ENCODE peak calls at places on chromosomes 12 and 14, in six cellular contexts. N is stimulated activated CD4-positive, alpha-beta T cell treated with anti-CD3 and anti-CD28 coated beads, Interleukin-12 subunit alpha, Interleukin-12 subunit beta, amount 100 ng/mL, for 4 hours; T is stimulated activated CD8-positive, alpha-beta memory T cell treated with anti-CD3 and anti-CD28 coated beads, Interleukin-4, amount 100 ng/mL, for 1 hour; M is epithelial cell of esophagus; P is NCI-H510A treated with DMSO at 0.1 percent for 48 hours; Y is NCI-H2107. L is an unnamed sample.

GRCh38 chr14:68692216-68692615 is 100.7 kb downstream of the ZFP36L1 start:
- DNase-seq in N (no peak), T (no peak), M (no peak), P (no peak), Y (no peak), L (no peak)

GRCh38 chr12:102376251-102376747 is 104.1 kb downstream of the IGF1 start:
- DNase-seq in N (no peak), T (no peak), M (no peak), P (no peak), Y (no peak), L (no peak)

GRCh38 chr12:65532744-65533143 is 254.3 kb downstream of the MSRB3 start:
- DNase-seq in N (no peak), T (no peak), M (peak; percentile 50), P (no peak), Y (no peak), L (no peak)

GRCh38 chr12:69095765-69096477 is 143.4 kb upstream of the CPSF6 start:
- DNase-seq in N (no peak), T (no peak), M (no peak), P (no peak), Y (no peak), L (no peak)

GRCh38 chr12:2693980-2694379 is 100.8 kb upstream of the FKBP4 start:
- DNase-seq in N (no peak), T (no peak), M (no peak), P (no peak), Y (no peak), L (no peak)

GRCh38 chr12:62673027-62673815 is 206.6 kb downstream of the MON2 start:
- DNase-seq in N (no peak), T (no peak), M (no peak), P (no peak), Y (no peak), L (no peak)

GRCh38 chr12:69405466-69405865 is 45.9 kb downstream of the YEATS4 start:
- DNase-seq in N (no peak), T (no peak), M (peak; percentile 97), P (no peak), Y (no peak), L (no peak)

GRCh38 chr12:52236386-52237050 is 3.5 kb downstream of the KRT7 start:
- DNase-seq in N (no peak), T (no peak), M (no peak), P (no peak), Y (no peak), L (no peak)

GRCh38 chr14:63404906-63405305 is 86.2 kb upstream of the GPHB5 start:
- DNase-seq in N (no peak), T (no peak), M (no peak), P (no peak), Y (no peak), L (no peak)

GRCh38 chr14:99780690-99781089 is 12.5 kb upstream of the EML1 start:
- DNase-seq in N (no peak), T (no peak), M (peak; percentile 56), P (peak; percentile 80), Y (no peak), L (no peak)

GRCh38 chr12:88371416-88372183 is 208.7 kb downstream of the KITLG start:
- DNase-seq in N (no peak), T (no peak), M (peak; percentile 79), P (no peak), Y (no peak), L (no peak)

GRCh38 chr14:77582511-77582910 is 33.9 kb downstream of the SPTLC2 start:
- DNase-seq in N (no peak), T (no peak), M (no peak), P (no peak), Y (no peak), L (no peak)

GRCh38 chr14:58663494-58664111 is 25.8 kb downstream of the DACT1 start:
- DNase-seq in N (no peak), T (no peak), M (peak; percentile 73), P (peak; percentile 97), Y (no peak), L (no peak)

GRCh38 chr12:59084758-59085383 is 164.6 kb upstream of the LRIG3 start:
- DNase-seq in N (no peak), T (no peak), M (no peak), P (no peak), Y (no peak), L (no peak)

GRCh38 chr12:112916270-112916669 is 9.5 kb downstream of the OAS1 start:
- DNase-seq in N (no peak), T (no peak), M (peak; percentile 95), P (no peak), Y (no peak), L (no peak)

GRCh38 chr14:95500772-95501401 is 15.6 kb downstream of the SYNE3 start:
- DNase-seq in N (no peak), T (no peak), M (peak; percentile 56), P (no peak), Y (no peak), L (no peak)

GRCh38 chr12:34377243-34378035 is 355.1 kb downstream of the ALG10 start:
- DNase-seq in N (no peak), T (no peak), M (no peak), P (no peak), Y (no peak), L (no peak)

GRCh38 chr14:75523771-75524171 is 1.5 kb downstream of the BATF start:
- DNase-seq in N (no peak), T (no peak), M (peak; percentile 19), P (no peak), Y (no peak), L (no peak)

GRCh38 chr12:83827860-83828259 is 1084.7 kb downstream of the SLC6A15 start:
- DNase-seq in N (no peak), T (no peak), M (no peak), P (no peak), Y (no peak), L (no peak)

GRCh38 chr14:61219256-61219655 is 61.9 kb downstream of the TMEM30B start:
- DNase-seq in N (no peak), T (no peak), M (peak; percentile 58), P (no peak), Y (no peak), L (no peak)

GRCh38 chr14:45785240-45785639 is 532.2 kb upstream of the MIS18BP1 start:
- DNase-seq in N (no peak), T (no peak), M (peak; percentile 95), P (no peak), Y (no peak), L (no peak)

GRCh38 chr12:28253175-28253641 is 63.0 kb downstream of the CCDC91 start:
- DNase-seq in N (peak; percentile 38), T (no peak), M (peak; percentile 30), P (no peak), Y (no peak), L (no peak)

GRCh38 chr12:128531153-128531552 is 264.2 kb downstream of the TMEM132C start:
- DNase-seq in N (no peak), T (no peak), M (no peak), P (peak; percentile 86), Y (no peak), L (no peak)

GRCh38 chr12:16585781-16586180 is 20.2 kb downstream of the LMO3 start:
- DNase-seq in N (no peak), T (no peak), M (no peak), P (no peak), Y (no peak), L (no peak)

GRCh38 chr14:95287176-95287754 is 32.4 kb downstream of the CLMN start:
- DNase-seq in N (no peak), T (no peak), M (peak; percentile 74), P (peak; percentile 58), Y (no peak), L (no peak)

GRCh38 chr14:86654558-86655184 is 1124.7 kb downstream of the FLRT2 start:
- DNase-seq in N (peak; percentile 2), T (peak; percentile 0), M (peak; percentile 71), P (peak; percentile 29), Y (no peak), L (no peak)

GRCh38 chr14:58807271-58807670 is 169.5 kb downstream of the DACT1 start:
- DNase-seq in N (no peak), T (no peak), M (no peak), P (no peak), Y (no peak), L (no peak)

GRCh38 chr14:68140111-68140741 is 320.6 kb downstream of the RAD51B start:
- DNase-seq in N (no peak), T (no peak), M (peak; percentile 98), P (peak; percentile 54), Y (peak; percentile 23), L (no peak)

L was measured in effector memory CD8-positive, alpha-beta T cell.